ENCODE peak calls at places on chromosomes 1 and 21, in seven cellular contexts. L is AG09309; V is stimulated activated CD8-positive, alpha-beta memory T cell treated with anti-CD3 and anti-CD28 coated beads, Interleukin-15, amount 100 ng/mL, for 1 hour; O is HTR-8/SVneo; N is COR-L47; T is Caco-2; Z is GM04504. E is an unnamed sample.
A peak's percentile ranks its signal among the peaks of the same experiment; 100 is the strongest.

GRCh38 chr1:209685835-209686234 is 10.6 kb downstream of the G0S2 start:
- DNase-seq in L (no peak), T (no peak), N (no peak), V (no peak), O (no peak), Z (no peak), E (no peak)

GRCh38 chr1:30986755-30987154 is 78.2 kb upstream of the SDC3 start:
- DNase-seq in T (no peak), Z (no peak), O (no peak), V (no peak), N (no peak), L (no peak), E (no peak)

GRCh38 chr1:228241259-228241658 is 33.4 kb downstream of the OBSCN start:
- DNase-seq in N (no peak), Z (no peak), L (no peak), V (no peak), O (no peak), T (no peak), E (no peak)

GRCh38 chr1:235783148-235783776 is 83.4 kb downstream of the LYST start:
- DNase-seq in L (peak; percentile 27), Z (no peak), V (no peak), T (peak; percentile 26), N (peak; percentile 20), O (peak; percentile 39), E (no peak)

GRCh38 chr1:47569681-47570470 is 132.0 kb downstream of the FOXD2 start:
- DNase-seq in T (peak; percentile 69), N (no peak), O (peak; percentile 89), V (no peak), L (peak; percentile 87), Z (peak; percentile 56), E (no peak)

GRCh38 chr1:230359992-230360391 is 66.1 kb downstream of the PGBD5 start:
- DNase-seq in T (no peak), N (no peak), L (peak; percentile 64), O (peak; percentile 73), V (no peak), Z (peak; percentile 51), E (no peak)

GRCh38 chr1:221845650-221846371 is 103.9 kb upstream of the DUSP10 start:
- DNase-seq in V (no peak), O (peak; percentile 15), Z (peak; percentile 38), T (peak; percentile 39), N (no peak), L (no peak), E (no peak)

GRCh38 chr1:98963359-98963758 is 41.3 kb downstream of the PLPPR5 start:
- DNase-seq in Z (no peak), L (no peak), N (no peak), O (no peak), T (no peak), V (no peak), E (no peak)

GRCh38 chr1:164863056-164863455 is 304.1 kb downstream of the PBX1 start:
- DNase-seq in N (no peak), Z (no peak), L (no peak), V (no peak), O (no peak), T (no peak), E (no peak)

GRCh38 chr1:34602907-34603306 is 151.9 kb upstream of the GJB5 start:
- DNase-seq in N (no peak), V (no peak), Z (no peak), T (no peak), O (no peak), L (no peak), E (no peak)

GRCh38 chr1:87392241-87393192 is 63.8 kb downstream of the LMO4 start:
- DNase-seq in O (peak; percentile 12), N (no peak), Z (peak; percentile 37), T (no peak), L (no peak), V (no peak), E (no peak)

GRCh38 chr1:5911157-5911556 is 81.1 kb downstream of the NPHP4 start:
- DNase-seq in T (no peak), N (no peak), L (no peak), O (no peak), Z (no peak), V (no peak), E (no peak)

GRCh38 chr21:38910390-38911008 is 104.8 kb downstream of the ETS2 start:
- DNase-seq in Z (no peak), O (no peak), L (no peak), T (no peak), N (no peak), V (no peak), E (no peak)

GRCh38 chr21:41168391-41169257 is 664 bp downstream of the BACE2 start:
- DNase-seq in L (no peak), T (peak; percentile 24), O (no peak), N (peak; percentile 20), Z (no peak), V (no peak), E (no peak)

GRCh38 chr21:42041711-42042110 is 29.4 kb upstream of the UMODL1 start:
- DNase-seq in L (no peak), N (peak; percentile 20), O (no peak), V (no peak), Z (no peak), T (no peak), E (no peak)

GRCh38 chr1:66251521-66251920 is 282.4 kb upstream of the SGIP1 start:
- DNase-seq in L (no peak), V (no peak), T (no peak), O (no peak), Z (no peak), N (no peak), E (no peak)

GRCh38 chr1:63960326-63960725 is 186.5 kb downstream of the ROR1 start:
- DNase-seq in L (no peak), O (no peak), N (no peak), V (no peak), Z (no peak), T (no peak), E (no peak)

GRCh38 chr1:240000634-240001033 is 91.0 kb upstream of the FMN2 start:
- DNase-seq in L (peak; percentile 71), V (no peak), O (peak; percentile 45), N (no peak), T (no peak), Z (peak; percentile 62), E (no peak)

GRCh38 chr21:44784810-44785209 is 16.8 kb downstream of the UBE2G2 start:
- DNase-seq in Z (no peak), O (no peak), N (no peak), V (no peak), T (no peak), L (no peak), E (no peak)